ENCODE peak calls at places on chromosome 15, in seven cellular contexts. P is foreskin fibroblast, D is neuronal stem cell, F is SW 1271, X is H7, B is activated T-helper 1 cell treated with Interleukin-2 at 50 U/mL for 16 hours, Y is WTC11. V is an unnamed sample.
A peak's percentile ranks its signal among the peaks of the same experiment; 100 is the strongest.

GRCh38 chr15:74563442-74563841 is 22.4 kb downstream of the ARID3B start:
- DNase-seq in P (no peak), Y (no peak), X (no peak), F (no peak), B (no peak), D (no peak), V (no peak)

GRCh38 chr15:99973351-99973750 is 240.1 kb upstream of the LYSMD4 start:
- DNase-seq in P (no peak), B (no peak), X (no peak), Y (no peak), F (no peak), D (no peak), V (no peak)

GRCh38 chr15:59996498-59997041 is 7.5 kb upstream of the FOXB1 start:
- DNase-seq in F (no peak), D (no peak), X (peak; percentile 50), Y (peak; percentile 56), P (no peak), B (no peak), V (no peak)

GRCh38 chr15:85527907-85528306 is 147.5 kb downstream of the AKAP13 start:
- DNase-seq in D (no peak), P (peak; percentile 87), Y (no peak), F (no peak), X (no peak), B (no peak), V (peak; percentile 56)

GRCh38 chr15:77738441-77739437 is 106.0 kb upstream of the LINGO1 start:
- DNase-seq in Y (peak; percentile 40), D (no peak), X (peak; percentile 78), F (no peak), B (no peak), P (no peak), V (no peak)

GRCh38 chr15:47437492-47437891 is 279.8 kb upstream of the SEMA6D start:
- DNase-seq in X (no peak), P (no peak), B (no peak), F (no peak), Y (no peak), D (no peak), V (no peak)

GRCh38 chr15:75817151-75817935 is 25.9 kb upstream of the UBE2Q2 start:
- DNase-seq in F (no peak), D (no peak), B (no peak), X (no peak), Y (no peak), P (peak; percentile 19), V (no peak)

GRCh38 chr15:33636234-33636633 is 325.5 kb downstream of the RYR3 start:
- DNase-seq in Y (no peak), X (no peak), F (no peak), P (no peak), B (no peak), D (no peak), V (no peak)

GRCh38 chr15:51982013-51982769 is 10.6 kb upstream of the LEO1 start:
- DNase-seq in D (no peak), P (peak; percentile 87), B (no peak), X (peak; percentile 51), Y (no peak), F (peak; percentile 7), V (peak; percentile 78)

GRCh38 chr15:36478561-36478960 is 100.9 kb upstream of the CDIN1 start:
- DNase-seq in P (no peak), B (no peak), X (no peak), D (no peak), Y (no peak), F (no peak), V (no peak)

GRCh38 chr15:58528197-58528870 is 96.5 kb downstream of the LIPC start:
- DNase-seq in Y (no peak), F (no peak), B (no peak), D (no peak), X (no peak), P (peak; percentile 75), V (no peak)

GRCh38 chr15:20341901-20342605 is 199.5 kb downstream of the GOLGA6L6 start:
- DNase-seq in F (no peak), X (peak; percentile 50), P (no peak), Y (peak; percentile 53), B (no peak), D (no peak), V (no peak)

GRCh38 chr15:98881526-98882517 is 125.8 kb downstream of the PGPEP1L start:
- DNase-seq in Y (no peak), P (peak; percentile 74), D (no peak), B (no peak), X (peak; percentile 65), F (no peak), V (peak; percentile 72)

GRCh38 chr15:25508369-25509002 is 69.7 kb upstream of the UBE3A start:
- DNase-seq in Y (no peak), B (no peak), P (peak; percentile 60), F (no peak), X (peak; percentile 69), D (peak; percentile 41), V (no peak)